ENCODE peak calls at places on chromosomes 12 and 14, in nine cellular contexts. I is IMR-90, P is astrocyte of the cerebellum, F is Panc1, Z is heart left ventricle, B is gastrocnemius medialis, L is stomach, T is cardiac fibroblast, Y is astrocyte of the spinal cord. X is an unnamed sample.

GRCh38 chr12:46110928-46111699 is 120.7 kb upstream of the SCAF11 start:
- DNase-seq in I (no peak), P (no peak), F (no peak), Z (no peak), B (no peak), L (no peak), T (no peak), Y (no peak), X (no peak)

GRCh38 chr12:128959931-128960330 is 106.7 kb downstream of the GLT1D1 start:
- DNase-seq in I (no peak), P (no peak), F (no peak), Z (no peak), B (no peak), L (no peak), T (no peak), Y (no peak), X (no peak)

GRCh38 chr12:29869916-29870315 is 86.2 kb upstream of the TMTC1 start:
- DNase-seq in I (no peak), P (no peak), F (no peak), Z (no peak), B (no peak), L (no peak), T (no peak), Y (no peak), X (no peak)

GRCh38 chr12:21826549-21826940 is 52.0 kb upstream of the KCNJ8 start:
- DNase-seq in I (no peak), P (no peak), F (no peak), Z (no peak), B (no peak), L (no peak), T (no peak), Y (no peak), X (no peak)

GRCh38 chr12:111766608-111767361 is at the start of gene ALDH2:
- DNase-seq in I (peak), P (no peak), F (no peak), Z (peak), B (peak), L (peak), T (peak), Y (peak), X (no peak)

GRCh38 chr12:85829391-85829790 is 6.8 kb downstream of the RASSF9 start:
- DNase-seq in I (peak), P (no peak), F (no peak), Z (no peak), B (no peak), L (no peak), T (peak), Y (peak), X (no peak)

GRCh38 chr14:37585101-37585479 is 10.0 kb downstream of the FOXA1 start:
- DNase-seq in I (no peak), P (no peak), F (no peak), Z (no peak), B (no peak), L (peak), T (no peak), Y (no peak), X (no peak)

GRCh38 chr14:31337331-31337730 is 83.0 kb downstream of the HEATR5A start:
- DNase-seq in I (no peak), P (no peak), F (no peak), Z (no peak), B (peak), L (no peak), T (no peak), Y (no peak), X (no peak)

GRCh38 chr12:130951636-130952035 is 2.1 kb upstream of the ADGRD1 start:
- DNase-seq in I (no peak), P (no peak), F (no peak), Z (no peak), B (no peak), L (no peak), T (no peak), Y (no peak), X (no peak)

GRCh38 chr12:57983858-57984505 is 42.6 kb downstream of the ATP23 start:
- DNase-seq in I (no peak), P (no peak), F (no peak), Z (no peak), B (no peak), L (no peak), T (no peak), Y (no peak), X (no peak)

GRCh38 chr14:29798078-29798477 is 129.6 kb downstream of the PRKD1 start:
- DNase-seq in I (no peak), P (no peak), F (no peak), Z (no peak), B (no peak), L (no peak), T (no peak), Y (no peak), X (no peak)
- TF ChIP-seq CTCF in I (no peak), P (no peak), F (no peak), Z (no peak), B (no peak), L (no peak), T (no peak), Y (no peak), X (no peak)

GRCh38 chr14:100660498-100661339 is 66.0 kb upstream of the DLK1 start:
- DNase-seq in I (peak), P (no peak), F (no peak), Z (no peak), B (no peak), L (no peak), T (no peak), Y (no peak), X (no peak)

GRCh38 chr14:100657780-100658513 is 68.7 kb upstream of the DLK1 start:
- DNase-seq in I (no peak), P (no peak), F (no peak), Z (no peak), B (no peak), L (no peak), T (no peak), Y (no peak), X (no peak)

GRCh38 chr14:100656996-100657395 is 69.7 kb upstream of the DLK1 start:
- DNase-seq in I (no peak), P (no peak), F (no peak), Z (no peak), B (no peak), L (no peak), T (no peak), Y (no peak), X (no peak)

GRCh38 chr14:100659345-100660001 is 67.2 kb upstream of the DLK1 start:
- DNase-seq in I (no peak), P (no peak), F (no peak), Z (no peak), B (no peak), L (no peak), T (no peak), Y (no peak), X (no peak)

DNA sequence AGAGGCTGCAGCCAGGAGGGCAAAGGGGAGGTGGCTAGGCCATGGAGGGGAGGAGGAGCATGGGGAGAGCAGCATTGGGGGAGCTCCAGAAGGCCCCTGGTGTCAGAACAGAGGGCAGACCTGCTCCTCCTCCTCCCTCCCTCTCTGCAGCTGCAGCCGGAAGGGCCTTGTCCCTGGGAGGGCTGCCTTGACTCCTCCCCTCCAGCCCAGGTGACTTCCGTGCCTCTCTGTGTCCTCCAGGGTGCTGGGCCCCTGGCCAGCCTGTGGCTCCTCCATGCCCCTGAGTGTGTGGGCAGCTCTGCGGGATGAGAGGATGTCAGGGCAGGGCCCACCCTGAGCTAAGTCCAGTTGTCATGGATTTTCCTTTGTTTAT is 68.2 kb upstream of the DLK1 start:
- DNase-seq in I (no peak), P (no peak), F (no peak), Z (no peak), B (no peak), L (no peak), T (no peak), Y (no peak), X (no peak)
- H3K4me3 ChIP-seq in I (no peak), P (no peak), F (no peak), Z (no peak), B (no peak), L (no peak), T (no peak), Y (no peak), X (no peak)

DNA sequence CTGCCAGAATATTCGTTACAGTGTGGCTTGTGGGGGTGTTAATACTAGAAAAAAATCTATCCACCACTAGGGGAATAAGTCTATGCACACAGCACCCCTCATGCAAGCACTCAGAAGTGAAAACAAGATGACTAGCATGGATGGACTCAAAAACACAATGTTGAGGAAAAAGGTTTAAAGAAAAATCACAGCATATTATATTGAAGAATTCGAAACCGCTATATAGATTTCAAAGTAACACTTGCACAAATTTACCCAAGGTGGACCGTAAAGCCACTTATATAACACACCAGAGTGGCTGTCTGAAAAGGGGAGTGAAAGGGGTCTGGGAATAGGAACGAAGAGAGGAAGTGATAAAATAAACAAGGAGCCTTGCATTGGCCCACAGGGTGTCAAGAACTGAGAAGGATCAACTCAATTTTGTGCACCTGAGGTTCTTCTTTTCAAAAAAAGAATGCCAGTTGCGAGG is 540 bp downstream of the ABCD4 start:
- DNase-seq in I (peak), P (peak), F (no peak), Z (no peak), B (no peak), L (no peak), T (peak), Y (peak), X (no peak)
- TF ChIP-seq CTCF in I (peak), P (peak), F (no peak), Z (peak), B (peak), L (peak), T (peak), Y (peak), X (peak)

DNA sequence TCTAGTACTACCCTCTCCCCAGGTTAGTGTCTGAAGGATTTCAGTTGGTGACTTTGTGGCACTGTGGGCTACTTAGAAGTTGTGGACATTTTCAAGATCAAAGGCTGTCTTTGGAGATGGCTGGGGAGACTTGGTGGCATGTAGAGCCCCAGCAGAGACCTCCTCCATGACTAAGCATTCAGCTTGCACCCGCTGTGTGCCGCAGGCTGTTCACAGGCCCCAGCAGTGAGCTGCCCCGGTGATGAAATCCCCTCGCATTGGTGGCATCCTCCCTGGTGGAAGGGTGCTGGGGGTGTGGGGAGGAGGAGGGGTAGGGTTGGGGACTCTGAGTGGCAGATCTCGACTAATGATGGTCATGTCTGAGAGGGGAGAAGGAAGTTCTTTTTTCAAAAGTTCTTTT is 173.9 kb downstream of the TSPAN9 start:
- DNase-seq in I (no peak), P (no peak), F (no peak), Z (no peak), B (no peak), L (no peak), T (no peak), Y (no peak), X (no peak)
- H3K4me3 ChIP-seq in I (no peak), P (no peak), F (no peak), Z (no peak), B (no peak), L (no peak), T (no peak), Y (no peak), X (no peak)

DNA sequence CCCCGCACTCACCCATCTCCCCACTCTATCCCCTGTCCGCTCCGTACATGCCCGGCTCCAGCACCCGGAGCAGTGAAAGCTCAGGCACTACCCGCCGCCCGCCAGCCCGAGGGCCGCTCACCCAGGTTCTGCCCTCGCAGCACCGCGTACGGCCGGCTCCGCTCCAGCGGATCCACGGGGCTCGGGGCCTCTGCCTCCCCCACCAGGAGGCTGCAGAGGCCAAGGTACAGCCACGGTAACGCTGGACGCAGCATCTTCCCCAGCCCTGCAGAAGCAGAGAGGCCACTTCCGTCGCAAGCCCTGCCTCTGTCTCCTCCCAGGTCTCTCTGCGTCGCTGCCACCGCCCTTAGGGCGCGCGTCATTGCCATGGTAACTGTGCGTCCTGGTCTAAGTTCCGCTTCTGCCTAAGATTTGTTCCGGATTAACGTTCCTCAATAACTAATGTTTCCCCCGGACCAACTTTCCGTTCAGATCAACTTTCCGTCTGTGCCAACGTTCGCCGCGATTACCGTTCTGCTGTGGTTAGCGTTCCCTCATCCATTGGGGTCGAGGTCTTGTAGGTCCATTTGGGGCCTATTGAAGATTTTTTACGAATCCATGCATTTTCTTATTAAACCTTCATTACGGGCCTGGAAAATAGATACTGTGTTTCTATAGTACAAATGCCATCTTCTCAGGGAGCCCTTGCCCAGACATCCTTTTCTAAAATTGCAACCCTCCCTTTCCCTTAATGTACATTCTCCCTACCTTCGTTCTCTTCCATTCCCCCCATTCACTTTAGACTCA is at the start of gene C12orf76:
- DNase-seq in I (peak), P (peak), F (peak), Z (peak), B (peak), L (peak), T (peak), Y (peak), X (peak)
- TF ChIP-seq CTCF in I (no peak), P (no peak), F (no peak), Z (no peak), B (no peak), L (no peak), T (no peak), Y (no peak), X (no peak)

DNA sequence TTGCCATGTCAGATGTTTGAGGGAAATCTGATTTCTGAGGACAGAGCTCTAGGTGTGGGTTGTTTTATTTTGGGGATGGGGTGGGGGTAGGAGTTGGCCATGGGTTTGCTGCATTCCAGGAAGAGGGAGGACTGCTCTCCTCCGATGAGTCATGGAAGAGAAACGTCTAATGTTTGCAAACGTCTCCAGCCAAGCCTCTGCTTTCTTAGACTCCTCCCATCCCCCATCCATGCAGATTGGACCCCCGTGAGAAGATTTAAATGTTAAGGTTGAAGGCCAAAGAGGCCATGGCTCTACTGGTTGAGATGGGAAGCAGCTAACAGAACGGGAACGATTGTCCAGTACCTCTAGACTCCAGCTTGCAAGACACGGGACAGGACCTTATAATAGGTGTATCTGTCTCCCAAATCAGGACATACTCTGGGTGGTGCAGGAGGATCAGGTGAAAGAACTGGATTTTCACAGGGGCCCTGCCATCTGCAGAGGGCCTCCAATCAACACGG is 11.4 kb upstream of the ATP2A2 start:
- DNase-seq in I (peak), P (no peak), F (no peak), Z (no peak), B (no peak), L (no peak), T (peak), Y (peak), X (no peak)
- H3K4me3 ChIP-seq in I (no peak), P (no peak), F (no peak), Z (no peak), B (no peak), L (no peak), T (no peak), Y (no peak), X (no peak)